ENCODE peak calls at places on chromosome 15, in four cellular contexts. M, E, N and G are unnamed samples.

GRCh38 chr15:33448961-33449611 is 138.3 kb downstream of the RYR3 start:
- DNase-seq in E (peak), M (no peak), N (no peak), G (peak)

GRCh38 chr15:65964792-65965433 is 95.6 kb downstream of the RAB11A start:
- DNase-seq in M (no peak), N (no peak), E (no peak), G (no peak)

GRCh38 chr15:28871168-28871567 is 14.6 kb upstream of the APBA2 start:
- DNase-seq in N (no peak), M (no peak), E (no peak), G (no peak)

GRCh38 chr15:38196116-38196515 is 56.5 kb upstream of the SPRED1 start:
- DNase-seq in E (no peak), N (no peak), M (no peak), G (no peak)

GRCh38 chr15:70158996-70159355 is 61.3 kb upstream of the TLE3 start:
- DNase-seq in M (no peak), N (no peak), E (no peak), G (no peak)

GRCh38 chr15:101047301-101047781 is 128.2 kb downstream of the LRRK1 start:
- DNase-seq in N (no peak), M (no peak), E (no peak), G (peak)

GRCh38 chr15:91852741-91853500 is 587 bp upstream of the SLCO3A1 start:
- DNase-seq in E (peak), N (peak), M (peak), G (peak)

GRCh38 chr15:57923750-57924149 is 141.8 kb downstream of the ALDH1A2 start:
- DNase-seq in M (no peak), N (no peak), E (peak), G (no peak)

GRCh38 chr15:59244337-59244736 is 37.7 kb downstream of the LDHAL6B start:
- DNase-seq in N (peak), M (no peak), E (no peak), G (no peak)

GRCh38 chr15:40743921-40744809 is 10.9 kb downstream of the RMDN3 start:
- DNase-seq in M (no peak), N (no peak), E (no peak), G (no peak)

GRCh38 chr15:87681054-87681453 is 575.5 kb downstream of the NTRK3 start:
- DNase-seq in N (no peak), M (no peak), E (no peak), G (no peak)

GRCh38 chr15:77034620-77035467 is 36.1 kb downstream of the TSPAN3 start:
- DNase-seq in N (no peak), E (no peak), M (peak), G (peak)

GRCh38 chr15:33789141-33789540 is 179.2 kb upstream of the CHRM5 start:
- DNase-seq in M (no peak), E (no peak), N (no peak), G (no peak)

GRCh38 chr15:77533530-77533929 is 99.2 kb downstream of the LINGO1 start:
- DNase-seq in E (no peak), N (no peak), M (peak), G (no peak)

GRCh38 chr15:69450968-69451695 is 1.5 kb upstream of the RPLP1 start:
- DNase-seq in N (no peak), M (no peak), E (no peak), G (no peak)

GRCh38 chr15:29822685-29823459 is 604 bp upstream of the TJP1 start:
- DNase-seq in M (peak), N (peak), E (peak), G (peak)

GRCh38 chr15:22265056-22265945 is 185.0 kb downstream of the OR4M2 start:
- DNase-seq in N (no peak), E (no peak), M (no peak), G (no peak)

GRCh38 chr15:36334059-36334458 is 245.4 kb upstream of the CDIN1 start:
- DNase-seq in M (no peak), E (no peak), N (no peak), G (no peak)

GRCh38 chr15:87944051-87944450 is 312.5 kb downstream of the NTRK3 start:
- DNase-seq in E (no peak), N (no peak), M (no peak), G (no peak)

GRCh38 chr15:78763111-78763795 is 48.0 kb downstream of the ADAMTS7 start:
- DNase-seq in M (peak), E (no peak), N (no peak), G (no peak)

GRCh38 chr15:50119063-50119700 is at the start of gene ATP8B4:
- DNase-seq in N (no peak), E (no peak), M (no peak), G (no peak)

GRCh38 chr15:84789762-84790161 is 27.4 kb upstream of the ALPK3 start:
- DNase-seq in N (no peak), E (no peak), M (no peak), G (no peak)

GRCh38 chr15:68313501-68314390 is 36.2 kb downstream of the FEM1B start:
- DNase-seq in E (no peak), N (no peak), M (no peak), G (peak)

GRCh38 chr15:64912926-64913325 is 1.2 kb downstream of the ANKDD1A start:
- DNase-seq in M (no peak), N (no peak), E (no peak), G (no peak)

GRCh38 chr15:39312984-39313383 is 267.9 kb upstream of the THBS1 start:
- DNase-seq in M (peak), E (no peak), N (no peak), G (no peak)

GRCh38 chr15:96316953-96317629 is 13.4 kb upstream of the NR2F2 start:
- DNase-seq in N (no peak), M (no peak), E (no peak), G (no peak)

GRCh38 chr15:92901053-92901761 is 1.1 kb downstream of the CHD2 start:
- DNase-seq in E (no peak), N (no peak), M (no peak), G (no peak)

GRCh38 chr15:92902020-92902419 is 1.9 kb downstream of the CHD2 start:
- DNase-seq in N (no peak), M (no peak), E (no peak), G (no peak)

GRCh38 chr15:92898988-92899909 is 875 bp upstream of the CHD2 start:
- DNase-seq in N (no peak), E (no peak), M (no peak), G (no peak)

GRCh38 chr15:92900712-92901052 is 558 bp downstream of the CHD2 start:
- DNase-seq in M (no peak), N (no peak), E (no peak), G (no peak)

DNA sequence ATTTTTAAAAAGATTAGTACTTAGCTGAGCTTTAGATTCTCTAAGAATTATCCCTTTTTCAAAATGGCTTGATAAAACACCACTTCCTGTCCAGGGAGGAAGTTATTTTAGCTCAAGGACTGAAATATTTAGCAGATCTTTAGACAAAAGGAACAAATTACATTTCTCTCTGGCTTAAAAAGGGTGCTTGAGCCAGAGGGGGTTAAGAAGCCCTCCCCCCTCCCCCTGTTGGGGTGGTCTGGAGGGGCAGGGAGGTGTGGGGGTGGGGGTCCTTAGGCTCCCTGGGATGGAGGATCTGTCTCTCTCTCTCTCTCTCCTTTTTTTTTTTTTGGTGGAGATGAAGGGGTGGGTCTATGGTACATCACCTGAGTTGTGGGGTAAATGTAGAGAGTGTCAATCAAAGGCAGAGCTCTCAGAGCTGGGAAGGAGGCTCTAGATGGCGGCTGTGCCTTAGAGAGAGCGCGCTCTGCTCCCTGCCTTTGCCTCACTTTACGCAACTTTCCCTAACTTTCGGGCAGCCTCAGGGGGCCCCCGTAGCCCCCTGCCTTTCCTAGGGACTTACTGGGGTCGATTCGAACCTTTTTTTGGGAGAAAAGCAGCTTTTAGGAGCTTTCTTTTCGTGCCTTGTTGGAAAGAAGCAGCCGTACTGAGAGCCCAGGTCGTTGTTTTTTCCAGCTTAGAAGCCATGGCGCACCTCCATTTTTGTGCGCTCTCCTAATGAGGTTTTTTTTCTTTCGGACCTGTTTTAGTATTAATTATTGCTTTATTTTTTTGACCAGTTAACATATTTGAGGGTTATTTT is at the start of gene CHD2:
- DNase-seq in M (peak), E (peak), N (peak), G (peak)
- TF ChIP-seq POLR2A in M (peak), E (peak), N (peak), G (peak)

DNA sequence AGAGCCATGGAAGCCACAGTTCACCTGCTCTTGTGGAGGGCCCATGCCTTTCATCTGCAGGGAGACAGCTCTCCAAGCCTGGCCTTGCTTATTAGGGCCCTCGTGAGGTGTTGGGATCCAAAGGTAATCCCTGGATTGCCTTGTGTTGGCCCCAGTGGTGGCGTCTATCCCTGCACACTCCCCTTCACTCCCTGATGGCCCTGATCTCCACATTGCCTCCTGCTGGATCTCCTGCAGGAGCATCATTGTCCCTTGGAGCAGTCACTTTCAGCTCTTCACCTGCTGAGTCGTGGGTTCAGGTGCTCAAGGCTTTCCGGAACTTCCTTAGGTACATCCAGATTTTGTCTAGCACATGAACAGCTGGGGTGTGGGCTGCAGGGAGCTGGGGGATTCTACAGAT is 7.0 kb downstream of the PPCDC start:
- DNase-seq in M (no peak), E (no peak), N (no peak), G (no peak)
- H3K27ac ChIP-seq in M (peak), E (no peak), N (peak), G (peak)

GRCh38 chr15:32035285-32035684 is 5.0 kb downstream of the CHRNA7 start:
- DNase-seq in M (no peak), E (no peak), N (no peak), G (no peak)
- TF ChIP-seq POLR2A in M (no peak), E (no peak), N (no peak), G (no peak)

DNA sequence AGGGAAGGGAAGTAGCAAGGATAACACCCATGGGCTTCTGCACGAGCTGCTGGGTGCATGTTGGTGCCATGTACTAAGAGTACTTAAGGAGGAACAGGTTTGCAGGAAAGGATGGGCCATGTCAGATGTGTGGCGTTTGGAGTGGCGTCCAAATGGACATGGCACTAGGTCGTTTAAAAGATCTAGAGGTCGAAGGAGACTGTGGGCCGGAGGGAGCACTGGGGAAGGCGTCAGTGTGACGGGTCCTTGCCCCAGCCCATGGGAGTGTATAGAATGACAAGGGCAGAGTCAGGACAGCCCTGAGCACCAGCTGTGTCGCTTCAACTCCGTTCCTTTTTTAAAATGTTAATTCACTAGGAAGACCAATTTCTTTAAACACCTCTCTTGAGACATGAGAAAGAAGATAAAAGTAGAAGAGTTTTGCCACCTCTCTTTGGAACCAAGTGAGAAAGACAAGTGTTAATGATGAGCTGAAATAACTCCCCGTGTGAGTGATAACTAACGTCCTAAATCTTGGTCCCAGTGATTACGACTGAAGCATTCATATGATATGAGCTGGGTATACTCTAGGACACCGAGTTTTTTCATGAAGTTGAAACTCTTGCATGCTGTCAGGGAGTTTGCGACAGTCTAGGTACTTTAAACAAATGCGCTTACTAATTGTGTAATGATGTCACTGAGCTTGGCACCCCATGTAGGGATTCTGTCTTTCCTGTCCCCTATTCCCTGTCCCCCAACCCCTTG is 23.8 kb downstream of the LYSMD4 start:
- DNase-seq in E (no peak), N (no peak), M (no peak), G (no peak)
- H3K27ac ChIP-seq in E (no peak), N (peak), M (no peak), G (peak)

GRCh38 chr15:31901501-31901900 is 128.8 kb upstream of the CHRNA7 start:
- DNase-seq in N (no peak), M (no peak), E (no peak), G (no peak)

GRCh38 chr15:31905054-31905453 is 125.3 kb upstream of the CHRNA7 start:
- DNase-seq in M (no peak), E (no peak), N (no peak), G (no peak)
- TF ChIP-seq POLR2A in M (no peak), E (no peak), N (no peak), G (no peak)

GRCh38 chr15:31487811-31488436 is 161.3 kb downstream of the KLF13 start:
- DNase-seq in N (no peak), E (peak), M (no peak), G (no peak)

GRCh38 chr15:31489801-31490646 is 163.4 kb downstream of the KLF13 start:
- DNase-seq in E (peak), N (peak), M (no peak), G (no peak)

GRCh38 chr15:31486906-31487695 is 160.5 kb downstream of the KLF13 start:
- DNase-seq in E (no peak), N (no peak), M (no peak), G (no peak)

GRCh38 chr15:31488437-31489204 is 162.0 kb downstream of the KLF13 start:
- DNase-seq in M (peak), N (peak), E (peak), G (peak)

GRCh38 chr15:31489281-31489680 is 162.6 kb downstream of the KLF13 start:
- DNase-seq in E (no peak), M (no peak), N (no peak), G (no peak)
- H3K27ac ChIP-seq in E (no peak), M (no peak), N (peak), G (no peak)